ENCODE peak calls at places on chromosomes 6 and 20, in five cellular contexts. One of them, this sample, is unnamed.

GRCh38 chr6:15519681-15520080 is 143.1 kb downstream of the DTNBP1 start:
- DNase-seq in heart left ventricle: no peak
- DNase-seq in pulmonary artery endothelial cell: no peak
- DNase-seq in GM23248: no peak
- DNase-seq in T1000: no peak
- DNase-seq in this sample: no peak

GRCh38 chr6:11123978-11124377 is 12.5 kb upstream of the ERVFRD-1 start:
- DNase-seq in T1000: no peak
- DNase-seq in heart left ventricle: no peak
- DNase-seq in pulmonary artery endothelial cell: no peak
- DNase-seq in GM23248: no peak
- DNase-seq in this sample: no peak

GRCh38 chr20:50367739-50368375 is 142.3 kb upstream of the PTPN1 start:
- DNase-seq in GM23248: no peak
- DNase-seq in T1000: no peak
- DNase-seq in heart left ventricle: no peak
- DNase-seq in pulmonary artery endothelial cell: no peak
- DNase-seq in this sample: peak; percentile 21

GRCh38 chr6:11632231-11632630 is 94.7 kb downstream of the TMEM170B start:
- DNase-seq in T1000: no peak
- DNase-seq in heart left ventricle: no peak
- DNase-seq in GM23248: peak; percentile 19
- DNase-seq in pulmonary artery endothelial cell: no peak
- DNase-seq in this sample: no peak

GRCh38 chr6:80674669-80675068 is 568.2 kb downstream of the BCKDHB start:
- DNase-seq in heart left ventricle: no peak
- DNase-seq in pulmonary artery endothelial cell: no peak
- DNase-seq in T1000: no peak
- DNase-seq in GM23248: no peak
- DNase-seq in this sample: no peak

GRCh38 chr6:17714879-17715860 is 8.4 kb upstream of the NUP153 start:
- DNase-seq in heart left ventricle: no peak
- DNase-seq in pulmonary artery endothelial cell: peak; percentile 62
- DNase-seq in T1000: peak; percentile 27
- DNase-seq in GM23248: peak; percentile 93
- DNase-seq in this sample: no peak

GRCh38 chr6:108365488-108365887 is 70.6 kb downstream of the AFG1L start:
- DNase-seq in GM23248: peak; percentile 22
- DNase-seq in heart left ventricle: no peak
- DNase-seq in T1000: no peak
- DNase-seq in pulmonary artery endothelial cell: no peak
- DNase-seq in this sample: no peak

GRCh38 chr6:72464791-72465691 is 156.8 kb upstream of the KCNQ5 start:
- DNase-seq in GM23248: peak; percentile 88
- DNase-seq in T1000: peak; percentile 51
- DNase-seq in heart left ventricle: no peak
- DNase-seq in pulmonary artery endothelial cell: no peak
- DNase-seq in this sample: no peak

GRCh38 chr20:61728786-61729365 is 336.8 kb downstream of the TAF4 start:
- DNase-seq in GM23248: no peak
- DNase-seq in T1000: no peak
- DNase-seq in pulmonary artery endothelial cell: no peak
- DNase-seq in heart left ventricle: no peak
- DNase-seq in this sample: no peak

GRCh38 chr6:70685494-70686180 is 18.0 kb downstream of the SMAP1 start:
- DNase-seq in GM23248: no peak
- DNase-seq in T1000: no peak
- DNase-seq in pulmonary artery endothelial cell: no peak
- DNase-seq in heart left ventricle: no peak
- DNase-seq in this sample: no peak

GRCh38 chr20:49078310-49078709 is 32.2 kb downstream of the CSE1L start:
- DNase-seq in pulmonary artery endothelial cell: no peak
- DNase-seq in GM23248: no peak
- DNase-seq in heart left ventricle: no peak
- DNase-seq in T1000: no peak
- DNase-seq in this sample: no peak

GRCh38 chr6:73032586-73032985 is 192.7 kb downstream of the KHDC1L start:
- DNase-seq in T1000: no peak
- DNase-seq in GM23248: peak; percentile 74
- DNase-seq in pulmonary artery endothelial cell: no peak
- DNase-seq in heart left ventricle: no peak
- DNase-seq in this sample: no peak

GRCh38 chr6:147067184-147067583 is 137.0 kb upstream of the STXBP5 start:
- DNase-seq in pulmonary artery endothelial cell: no peak
- DNase-seq in GM23248: no peak
- DNase-seq in heart left ventricle: no peak
- DNase-seq in T1000: no peak
- DNase-seq in this sample: no peak

GRCh38 chr6:105482227-105482839 is 79.5 kb upstream of the PREP start:
- DNase-seq in pulmonary artery endothelial cell: peak; percentile 29
- DNase-seq in GM23248: no peak
- DNase-seq in heart left ventricle: peak; percentile 59
- DNase-seq in T1000: no peak
- DNase-seq in this sample: no peak

GRCh38 chr20:64049060-64049886 is at the start of gene SOX18:
- DNase-seq in heart left ventricle: peak; percentile 74
- DNase-seq in GM23248: peak; percentile 66
- DNase-seq in pulmonary artery endothelial cell: no peak
- DNase-seq in T1000: no peak
- DNase-seq in this sample: no peak

GRCh38 chr6:142819603-142820335 is 125.2 kb downstream of the HIVEP2 start:
- DNase-seq in GM23248: peak; percentile 27
- DNase-seq in pulmonary artery endothelial cell: peak; percentile 83
- DNase-seq in T1000: no peak
- DNase-seq in heart left ventricle: no peak
- DNase-seq in this sample: peak; percentile 28

GRCh38 chr6:109793793-109794192 is 102.7 kb downstream of the FIG4 start:
- DNase-seq in T1000: peak; percentile 33
- DNase-seq in pulmonary artery endothelial cell: peak; percentile 81
- DNase-seq in heart left ventricle: peak; percentile 19
- DNase-seq in GM23248: peak; percentile 96
- DNase-seq in this sample: no peak

GRCh38 chr6:53837875-53838806 is 43.3 kb downstream of the LRRC1 start:
- DNase-seq in GM23248: no peak
- DNase-seq in T1000: no peak
- DNase-seq in heart left ventricle: peak; percentile 24
- DNase-seq in pulmonary artery endothelial cell: no peak
- DNase-seq in this sample: no peak

GRCh38 chr6:145245119-145245518 is 490.2 kb downstream of the EPM2A start:
- DNase-seq in T1000: no peak
- DNase-seq in heart left ventricle: no peak
- DNase-seq in pulmonary artery endothelial cell: no peak
- DNase-seq in GM23248: no peak
- DNase-seq in this sample: no peak

GRCh38 chr6:2900821-2901644 is 2.1 kb downstream of the SERPINB9 start:
- DNase-seq in T1000: no peak
- DNase-seq in heart left ventricle: peak; percentile 43
- DNase-seq in pulmonary artery endothelial cell: no peak
- DNase-seq in GM23248: peak; percentile 9
- DNase-seq in this sample: no peak

GRCh38 chr6:81331526-81331925 is 421.0 kb downstream of the TENT5A start:
- DNase-seq in pulmonary artery endothelial cell: no peak
- DNase-seq in heart left ventricle: no peak
- DNase-seq in GM23248: peak; percentile 89
- DNase-seq in T1000: peak; percentile 2
- DNase-seq in this sample: no peak

GRCh38 chr6:79687759-79688158 is 56.6 kb downstream of the SH3BGRL2 start:
- DNase-seq in heart left ventricle: no peak
- DNase-seq in T1000: no peak
- DNase-seq in pulmonary artery endothelial cell: no peak
- DNase-seq in GM23248: no peak
- DNase-seq in this sample: no peak

GRCh38 chr6:25360611-25361010 is 81.4 kb downstream of the CARMIL1 start:
- DNase-seq in heart left ventricle: no peak
- DNase-seq in pulmonary artery endothelial cell: no peak
- DNase-seq in T1000: no peak
- DNase-seq in GM23248: peak; percentile 64
- DNase-seq in this sample: no peak

GRCh38 chr6:72457738-72458137 is 164.1 kb upstream of the KCNQ5 start:
- DNase-seq in GM23248: no peak
- DNase-seq in heart left ventricle: no peak
- DNase-seq in pulmonary artery endothelial cell: no peak
- DNase-seq in T1000: no peak
- DNase-seq in this sample: no peak

GRCh38 chr20:3541887-3542721 is 71.3 kb downstream of the ATRN start:
- DNase-seq in heart left ventricle: no peak
- DNase-seq in pulmonary artery endothelial cell: no peak
- DNase-seq in GM23248: no peak
- DNase-seq in T1000: no peak
- DNase-seq in this sample: no peak

GRCh38 chr20:11305406-11305805 is 612.3 kb upstream of the BTBD3 start:
- DNase-seq in pulmonary artery endothelial cell: no peak
- DNase-seq in GM23248: no peak
- DNase-seq in T1000: no peak
- DNase-seq in heart left ventricle: no peak
- DNase-seq in this sample: no peak

GRCh38 chr6:132798820-132799538 is 542 bp upstream of the SLC18B1 start:
- DNase-seq in pulmonary artery endothelial cell: peak; percentile 37
- DNase-seq in GM23248: peak; percentile 80
- DNase-seq in heart left ventricle: peak; percentile 64
- DNase-seq in T1000: no peak
- DNase-seq in this sample: peak; percentile 68

GRCh38 chr6:56890683-56891429 is 64.1 kb upstream of the BEND6 start:
- DNase-seq in T1000: no peak
- DNase-seq in heart left ventricle: no peak
- DNase-seq in pulmonary artery endothelial cell: no peak
- DNase-seq in GM23248: peak; percentile 96
- DNase-seq in this sample: no peak

GRCh38 chr6:112478036-112478435 is 130.9 kb downstream of the RFPL4B start:
- DNase-seq in heart left ventricle: no peak
- DNase-seq in pulmonary artery endothelial cell: no peak
- DNase-seq in T1000: no peak
- DNase-seq in GM23248: peak; percentile 49
- DNase-seq in this sample: no peak

GRCh38 chr20:37386505-37387201 is 40.7 kb downstream of the SRC start:
- DNase-seq in heart left ventricle: no peak
- DNase-seq in GM23248: no peak
- DNase-seq in pulmonary artery endothelial cell: no peak
- DNase-seq in T1000: no peak
- DNase-seq in this sample: no peak

This sample was measured in naive thymus-derived CD8-positive, alpha-beta T cell.